ENCODE peak calls at places on chromosomes 7 and 10, in five cellular contexts. T, Q, N, E and Y are unnamed samples.
A peak's percentile ranks its signal among the peaks of the same experiment; 100 is the strongest.

GRCh38 chr7:50331564-50332208 is 27.2 kb downstream of the IKZF1 start:
- DNase-seq in T (no peak), Q (no peak), N (no peak), E (no peak), Y (peak; percentile 32)

GRCh38 chr7:51022821-51023220 is 240.1 kb upstream of the GRB10 start:
- DNase-seq in T (no peak), Q (no peak), N (no peak), E (no peak), Y (no peak)

GRCh38 chr10:84156009-84156408 is 16.7 kb downstream of the GHITM start:
- DNase-seq in T (no peak), Q (no peak), N (no peak), E (no peak), Y (no peak)

GRCh38 chr7:35839860-35840854 is 39.3 kb downstream of the SEPTIN7 start:
- DNase-seq in T (no peak), Q (no peak), N (peak; percentile 70), E (no peak), Y (peak; percentile 23)

GRCh38 chr7:73742753-73743641 is 4.4 kb upstream of the ABHD11 start:
- DNase-seq in T (peak; percentile 99), Q (peak; percentile 98), N (no peak), E (no peak), Y (no peak)

GRCh38 chr10:6530966-6531365 is 49.1 kb downstream of the PRKCQ start:
- DNase-seq in T (no peak), Q (no peak), N (no peak), E (peak; percentile 84), Y (no peak)

GRCh38 chr10:83212632-83213349 is 926.5 kb upstream of the GHITM start:
- DNase-seq in T (no peak), Q (no peak), N (peak; percentile 95), E (no peak), Y (peak; percentile 47)

GRCh38 chr10:80506836-80507483 is 30.7 kb upstream of the SH2D4B start:
- DNase-seq in T (no peak), Q (no peak), N (no peak), E (no peak), Y (no peak)

GRCh38 chr10:93180402-93181040 is 106.8 kb downstream of the CYP26A1 start:
- DNase-seq in T (peak; percentile 80), Q (no peak), N (peak; percentile 39), E (no peak), Y (no peak)

GRCh38 chr10:122132331-122132755 is 138.8 kb upstream of the BTBD16 start:
- DNase-seq in T (peak; percentile 55), Q (peak; percentile 66), N (no peak), E (no peak), Y (no peak)

GRCh38 chr10:122541541-122542002 is 19.0 kb upstream of the DMBT1 start:
- DNase-seq in T (no peak), Q (no peak), N (no peak), E (no peak), Y (peak; percentile 42)

GRCh38 chr10:101507828-101508227 is 80.2 kb downstream of the POLL start:
- DNase-seq in T (no peak), Q (no peak), N (no peak), E (no peak), Y (no peak)

GRCh38 chr10:76286536-76286935 is 855.1 kb downstream of the LRMDA start:
- DNase-seq in T (no peak), Q (no peak), N (peak; percentile 42), E (no peak), Y (no peak)

GRCh38 chr10:76350583-76350982 is 919.2 kb downstream of the LRMDA start:
- DNase-seq in T (no peak), Q (no peak), N (peak; percentile 93), E (no peak), Y (peak; percentile 22)

GRCh38 chr7:26191233-26191973 is 9.1 kb downstream of the HNRNPA2B1 start:
- DNase-seq in T (no peak), Q (no peak), N (no peak), E (no peak), Y (no peak)

GRCh38 chr7:129263168-129263567 is 38.3 kb downstream of the AHCYL2 start:
- DNase-seq in T (no peak), Q (no peak), N (no peak), E (no peak), Y (no peak)

GRCh38 chr10:71268247-71268691 is 50.8 kb upstream of the SLC29A3 start:
- DNase-seq in T (no peak), Q (peak; percentile 64), N (peak; percentile 59), E (no peak), Y (no peak)

GRCh38 chr10:99595770-99596465 is 24.3 kb downstream of the SLC25A28 start:
- DNase-seq in T (no peak), Q (peak; percentile 33), N (no peak), E (no peak), Y (no peak)

GRCh38 chr7:17623546-17624185 is 316.6 kb downstream of the SNX13 start:
- DNase-seq in T (no peak), Q (peak; percentile 6), N (peak; percentile 79), E (no peak), Y (no peak)

GRCh38 chr10:123642697-123643096 is 23.5 kb upstream of the GPR26 start:
- DNase-seq in T (no peak), Q (peak; percentile 36), N (no peak), E (peak; percentile 87), Y (no peak)

GRCh38 chr10:57948796-57949195 is 318.9 kb downstream of the IPMK start:
- DNase-seq in T (no peak), Q (no peak), N (no peak), E (no peak), Y (peak; percentile 59)

DNA sequence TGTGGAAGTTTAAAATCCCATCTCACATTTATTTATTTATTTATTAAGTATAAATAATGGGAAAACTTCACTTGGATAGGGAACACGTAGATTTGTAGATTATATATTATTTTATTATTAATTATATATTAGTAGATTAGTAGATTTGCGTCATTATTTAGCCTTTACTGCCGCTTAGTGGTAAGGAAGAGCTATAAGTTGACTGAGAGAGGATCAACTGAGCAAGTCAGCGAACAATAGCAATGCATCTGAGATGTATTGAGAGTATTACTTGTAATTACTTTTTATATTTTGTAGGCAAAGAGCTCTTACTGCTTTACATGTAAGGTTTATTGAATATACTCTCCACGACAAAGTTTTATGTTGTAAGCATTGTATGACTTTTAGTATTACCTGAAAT is 244.5 kb upstream of the ANKRD30A start:
- DNase-seq in T (no peak), Q (peak; percentile 60), N (peak; percentile 14), E (no peak), Y (peak; percentile 32)
- TF ChIP-seq CTCF in T (peak; percentile 39), Q (peak; percentile 48), N (peak; percentile 56), E (peak; percentile 53), Y (peak; percentile 68)

DNA sequence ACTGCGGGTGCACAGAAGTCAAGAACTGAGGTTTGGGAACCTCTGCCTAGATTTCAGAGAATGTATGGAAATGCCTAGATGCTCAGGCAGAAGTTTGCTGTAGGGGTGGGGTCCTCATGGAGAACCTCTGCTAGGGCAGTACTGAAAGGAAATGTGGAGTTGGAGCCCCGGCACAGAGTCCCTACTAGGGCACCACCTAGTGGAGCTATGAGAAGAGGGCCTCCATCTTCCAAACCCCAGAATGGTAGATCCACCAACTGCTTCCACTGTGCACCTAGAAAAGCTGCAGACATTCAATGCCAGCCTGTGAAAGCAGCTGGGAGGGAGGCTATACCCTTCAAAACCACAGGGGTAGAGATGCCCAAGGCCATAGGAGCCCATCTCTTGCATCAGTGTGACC is 1336.0 kb upstream of the CELF2 start:
- DNase-seq in T (no peak), Q (peak; percentile 16), N (no peak), E (no peak), Y (no peak)
- TF ChIP-seq CTCF in T (no peak), Q (peak; percentile 21), N (no peak), E (no peak), Y (no peak)

GRCh38 chr10:77889277-77889903 is 37.2 kb downstream of the DLG5 start:
- DNase-seq in T (peak; percentile 84), Q (peak; percentile 87), N (no peak), E (no peak), Y (peak; percentile 50)

GRCh38 chr10:77887631-77888355 is 38.8 kb downstream of the DLG5 start:
- DNase-seq in T (peak; percentile 66), Q (no peak), N (peak; percentile 25), E (no peak), Y (no peak)

GRCh38 chr10:77888356-77888703 is 38.2 kb downstream of the DLG5 start:
- DNase-seq in T (no peak), Q (no peak), N (no peak), E (no peak), Y (peak; percentile 51)

GRCh38 chr10:77892021-77892739 is 34.4 kb downstream of the DLG5 start:
- DNase-seq in T (no peak), Q (no peak), N (no peak), E (no peak), Y (peak; percentile 46)

GRCh38 chr10:77890097-77890496 is 36.5 kb downstream of the DLG5 start:
- DNase-seq in T (no peak), Q (peak; percentile 91), N (no peak), E (no peak), Y (no peak)
- TF ChIP-seq CTCF in T (no peak), Q (peak; percentile 76), N (no peak), E (no peak), Y (no peak)

DNA sequence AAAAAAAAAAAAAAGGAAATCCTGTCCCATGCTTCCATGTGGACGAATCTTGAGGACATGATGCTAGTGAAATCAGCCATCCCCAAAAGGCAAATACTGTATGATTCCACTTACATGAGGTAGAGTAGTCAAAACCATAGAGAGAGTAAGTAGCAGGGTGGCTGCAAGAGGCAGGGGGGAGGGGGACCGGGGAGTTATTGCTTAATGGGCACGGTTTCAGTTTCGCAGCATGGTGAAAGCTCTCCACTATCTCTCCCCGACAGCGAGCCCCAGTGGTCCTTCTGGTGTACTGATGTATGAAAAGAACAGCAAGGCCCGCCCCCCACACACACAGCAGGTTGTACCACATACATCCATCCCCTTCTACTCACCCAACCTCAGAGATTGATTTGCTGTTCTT is 32.8 kb downstream of the NOD1 start:
- DNase-seq in T (no peak), Q (peak; percentile 74), N (peak; percentile 36), E (no peak), Y (no peak)
- TF ChIP-seq CTCF in T (peak; percentile 24), Q (peak; percentile 17), N (no peak), E (peak; percentile 11), Y (no peak)

GRCh38 chr7:23698822-23699221 is 11.2 kb upstream of the STK31 start:
- DNase-seq in T (no peak), Q (no peak), N (no peak), E (no peak), Y (no peak)

GRCh38 chr7:23691320-23691719 is 11.3 kb downstream of the FAM221A start:
- DNase-seq in T (no peak), Q (no peak), N (peak; percentile 78), E (no peak), Y (no peak)

GRCh38 chr7:23693224-23693623 is 13.2 kb downstream of the FAM221A start:
- DNase-seq in T (no peak), Q (no peak), N (no peak), E (no peak), Y (no peak)

GRCh38 chr7:23700058-23700457 is 10.0 kb upstream of the STK31 start:
- DNase-seq in T (no peak), Q (no peak), N (no peak), E (no peak), Y (no peak)

GRCh38 chr7:23696916-23697441 is 13.0 kb upstream of the STK31 start:
- DNase-seq in T (peak; percentile 81), Q (peak; percentile 91), N (peak; percentile 29), E (no peak), Y (peak; percentile 72)
- TF ChIP-seq CTCF in T (peak; percentile 51), Q (peak; percentile 93), N (peak; percentile 42), E (peak; percentile 36), Y (peak; percentile 68)